ENCODE peak calls at places on chromosomes 5 and 9, in six cellular contexts. R, V, J, Z, C and B are unnamed samples.

GRCh38 chr9:69743930-69744329 is 15.9 kb downstream of the PTAR1 start:
- DNase-seq in R (no peak), V (no peak), J (peak; percentile 23), Z (no peak), C (no peak), B (no peak)

GRCh38 chr9:117744856-117745389 is 40.7 kb downstream of the TLR4 start:
- DNase-seq in R (no peak), V (no peak), J (no peak), Z (no peak), C (no peak), B (no peak)

GRCh38 chr5:160287378-160288051 is 24.8 kb downstream of the CCNJL start:
- DNase-seq in R (peak; percentile 42), V (no peak), J (peak; percentile 38), Z (no peak), C (no peak), B (peak; percentile 91)

GRCh38 chr5:149297340-149298023 is 25.8 kb downstream of the AFAP1L1 start:
- DNase-seq in R (no peak), V (no peak), J (no peak), Z (no peak), C (no peak), B (no peak)

GRCh38 chr5:59206132-59206581 is 623.3 kb downstream of the RAB3C start:
- DNase-seq in R (no peak), V (no peak), J (no peak), Z (no peak), C (no peak), B (no peak)

GRCh38 chr5:367358-368130 is 46.0 kb downstream of the AHRR start:
- DNase-seq in R (no peak), V (no peak), J (no peak), Z (no peak), C (no peak), B (no peak)

GRCh38 chr5:147479431-147479830 is 30.4 kb downstream of the DPYSL3 start:
- DNase-seq in R (no peak), V (no peak), J (no peak), Z (no peak), C (no peak), B (no peak)

GRCh38 chr5:111075520-111075919 is 4.0 kb downstream of the TSLP start:
- DNase-seq in R (no peak), V (no peak), J (peak; percentile 86), Z (no peak), C (no peak), B (peak; percentile 34)

GRCh38 chr5:80302636-80303035 is 17.2 kb upstream of the SPZ1 start:
- DNase-seq in R (no peak), V (no peak), J (no peak), Z (no peak), C (no peak), B (no peak)

GRCh38 chr9:4334439-4334838 is 34.6 kb upstream of the GLIS3 start:
- DNase-seq in R (no peak), V (no peak), J (peak; percentile 97), Z (no peak), C (no peak), B (peak; percentile 83)

GRCh38 chr9:137422668-137423000 is 328 bp downstream of the EXD3 start:
- DNase-seq in R (peak; percentile 61), V (no peak), J (peak; percentile 48), Z (no peak), C (no peak), B (no peak)

GRCh38 chr5:20286512-20286911 is 298.5 kb upstream of the CDH18 start:
- DNase-seq in R (no peak), V (no peak), J (peak; percentile 69), Z (no peak), C (no peak), B (no peak)

GRCh38 chr9:21031818-21032203 is 371 bp upstream of the HACD4 start:
- DNase-seq in R (no peak), V (no peak), J (no peak), Z (no peak), C (no peak), B (no peak)

GRCh38 chr5:65674749-65675148 is 47.2 kb downstream of the SGTB start:
- DNase-seq in R (no peak), V (no peak), J (no peak), Z (no peak), C (no peak), B (no peak)

GRCh38 chr5:54062958-54063357 is 247.4 kb downstream of the ARL15 start:
- DNase-seq in R (no peak), V (no peak), J (peak; percentile 8), Z (no peak), C (no peak), B (no peak)

GRCh38 chr5:177336112-177336511 is 15.4 kb downstream of the LMAN2 start:
- DNase-seq in R (no peak), V (no peak), J (peak; percentile 60), Z (no peak), C (no peak), B (no peak)

GRCh38 chr9:107694390-107694789 is 204.8 kb upstream of the KLF4 start:
- DNase-seq in R (no peak), V (no peak), J (no peak), Z (no peak), C (no peak), B (no peak)

GRCh38 chr9:123387686-123388085 is 31.7 kb downstream of the CRB2 start:
- DNase-seq in R (no peak), V (no peak), J (no peak), Z (no peak), C (no peak), B (no peak)